ENCODE peak calls at places on chromosome 21, in four cellular contexts. O is heart left ventricle, F is prostate gland, H is transverse colon. A is an unnamed sample.

GRCh38 chr21:26388731-26389231 is 184.3 kb downstream of the CYYR1 start:
- DNase-seq in F (no peak), O (no peak), H (no peak), A (no peak)

GRCh38 chr21:31634993-31635392 is 24.5 kb upstream of the SOD1 start:
- DNase-seq in H (no peak), F (no peak), O (no peak), A (no peak)

GRCh38 chr21:38036016-38036415 is 119.8 kb upstream of the KCNJ6 start:
- DNase-seq in O (no peak), H (no peak), F (no peak), A (no peak)

GRCh38 chr21:26708223-26708800 is 135.2 kb upstream of the CYYR1 start:
- DNase-seq in H (no peak), F (no peak), O (no peak), A (no peak)

GRCh38 chr21:41712201-41712600 is 54.7 kb downstream of the RIPK4 start:
- DNase-seq in H (no peak), O (no peak), F (no peak), A (no peak)

GRCh38 chr21:21096956-21097355 is 98.7 kb downstream of the NCAM2 start:
- DNase-seq in F (no peak), O (no peak), H (no peak), A (no peak)

GRCh38 chr21:45588086-45588825 is 46.0 kb upstream of the SLC19A1 start:
- DNase-seq in O (no peak), F (no peak), H (no peak), A (no peak)

GRCh38 chr21:38234395-38235142 is 22.2 kb upstream of the KCNJ15 start:
- DNase-seq in F (peak; percentile 93), O (no peak), H (peak; percentile 47), A (peak; percentile 57)

GRCh38 chr21:38506606-38507331 is 8.5 kb upstream of the ERG start:
- DNase-seq in H (peak; percentile 61), F (no peak), O (no peak), A (no peak)

GRCh38 chr21:14603202-14603601 is 57.1 kb upstream of the SAMSN1 start:
- DNase-seq in F (no peak), O (no peak), H (no peak), A (no peak)

GRCh38 chr21:38282921-38283320 is 26.1 kb downstream of the KCNJ15 start:
- DNase-seq in O (no peak), H (no peak), F (no peak), A (no peak)

GRCh38 chr21:46156378-46156645 is 933 bp upstream of the FTCD start:
- DNase-seq in O (peak; percentile 9), H (no peak), F (no peak), A (no peak)

GRCh38 chr21:27026501-27026900 is 59.6 kb upstream of the ADAMTS5 start:
- DNase-seq in F (no peak), H (no peak), O (no peak), A (no peak)

GRCh38 chr21:24110846-24111245 is 1496.4 kb downstream of the MRPL39 start:
- DNase-seq in H (no peak), O (no peak), F (no peak), A (no peak)
- H3K27ac ChIP-seq in H (no peak overlapping the region), O (no peak overlapping the region), F (no peak overlapping the region), A (no peak overlapping the region)

GRCh38 chr21:28793043-28793442 is 199.6 kb downstream of the LTN1 start:
- DNase-seq in O (no peak), F (no peak), H (no peak), A (no peak)
- TF ChIP-seq CTCF in O (peak; percentile 65), F (no peak), H (no peak), A (no peak)

DNA sequence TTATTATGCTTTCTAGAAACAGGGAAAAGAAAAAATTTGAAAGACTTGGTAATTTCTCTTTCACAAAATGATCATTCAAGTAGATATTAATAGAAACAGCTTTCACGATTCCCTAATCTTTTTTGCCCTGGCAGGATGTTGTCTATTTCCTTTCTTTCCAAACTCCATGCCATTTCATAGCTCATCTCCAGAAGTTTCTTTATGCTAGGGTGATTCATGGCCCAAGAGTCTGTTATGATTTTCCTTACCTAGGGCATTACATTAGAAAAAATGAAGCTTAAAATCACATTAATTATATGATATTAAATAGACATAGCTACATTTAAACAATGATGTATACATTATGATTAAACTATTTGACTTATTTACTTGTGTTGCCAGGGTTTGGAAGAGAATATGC is 762.1 kb downstream of the LTN1 start:
- DNase-seq in O (no peak), F (no peak), H (no peak), A (no peak)
- H3K27ac ChIP-seq in O (no peak overlapping the region), F (no peak overlapping the region), H (no peak overlapping the region), A (no peak overlapping the region)

DNA sequence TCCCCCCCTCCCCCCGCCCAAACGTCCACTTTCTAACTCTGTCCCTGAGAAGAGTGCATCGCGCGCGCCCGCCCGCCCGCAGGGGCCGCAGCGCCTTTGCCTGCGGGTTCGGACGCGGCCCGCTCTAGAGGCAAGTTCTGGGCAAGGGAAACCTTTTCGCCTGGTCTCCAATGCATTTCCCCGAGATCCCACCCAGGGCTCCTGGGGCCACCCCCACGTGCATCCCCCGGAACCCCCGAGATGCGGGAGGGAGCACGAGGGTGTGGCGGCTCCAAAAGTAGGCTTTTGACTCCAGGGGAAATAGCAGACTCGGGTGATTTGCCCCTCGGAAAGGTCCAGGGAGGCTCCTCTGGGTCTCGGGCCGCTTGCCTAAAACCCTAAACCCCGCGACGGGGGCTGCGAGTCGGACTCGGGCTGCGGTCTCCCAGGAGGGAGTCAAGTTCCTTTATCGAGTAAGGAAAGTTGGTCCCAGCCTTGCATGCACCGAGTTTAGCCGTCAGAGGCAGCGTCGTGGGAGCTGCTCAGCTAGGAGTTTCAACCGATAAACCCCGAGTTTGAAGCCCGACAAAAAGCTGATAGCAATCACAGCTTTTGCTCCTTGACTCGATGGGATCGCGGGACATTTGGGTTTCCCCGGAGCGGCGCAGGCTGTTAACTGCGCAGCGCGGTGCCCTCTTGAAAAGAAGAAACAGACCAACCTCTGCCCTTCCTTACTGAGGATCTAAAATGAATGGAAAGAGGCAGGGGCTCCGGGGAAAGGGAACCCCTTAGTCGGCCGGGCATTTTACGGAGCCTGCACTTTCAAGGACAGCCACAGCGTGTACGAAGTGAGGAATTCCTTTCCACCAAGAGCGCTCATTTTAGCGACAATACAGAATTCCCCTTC is 158.1 kb downstream of the RUNX1 start:
- DNase-seq in F (no peak), O (no peak), H (peak; percentile 30), A (no peak)
- TF ChIP-seq CTCF in F (no peak), O (no peak), H (peak; percentile 8), A (no peak)

GRCh38 chr21:37009740-37010341 is 3.3 kb downstream of the RIPPLY3 start:
- DNase-seq in O (peak; percentile 80), F (peak; percentile 76), H (peak; percentile 89), A (peak; percentile 89)
- H3K27ac ChIP-seq in O (no peak overlapping the region), F (no peak overlapping the region), H (no peak overlapping the region), A (no peak overlapping the region)

DNA sequence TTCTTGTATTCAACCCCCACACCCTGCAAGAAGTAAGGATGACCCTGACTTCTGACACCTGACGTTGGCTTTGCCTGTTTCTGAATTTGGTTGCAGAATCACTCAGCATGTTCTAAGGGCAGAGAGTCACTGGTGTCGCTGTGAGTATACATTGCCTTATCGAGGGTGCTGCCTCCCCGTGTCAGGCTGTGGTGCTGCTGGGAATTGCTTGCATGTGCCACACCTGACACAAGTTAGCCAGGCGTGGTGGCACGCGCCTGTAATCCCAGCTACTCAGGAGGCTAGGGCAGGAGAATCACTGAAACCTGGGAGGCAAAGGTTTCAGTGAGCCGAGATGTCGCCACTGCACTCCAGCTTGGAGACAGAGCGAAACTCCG is 45.9 kb downstream of the WDR4 start:
- DNase-seq in O (peak; percentile 16), H (peak; percentile 64), F (no peak), A (no peak)
- TF ChIP-seq CTCF in O (peak; percentile 46), H (peak; percentile 27), F (no peak), A (no peak)

GRCh38 chr21:29170935-29171334 is 40.5 kb downstream of the MAP3K7CL start:
- DNase-seq in F (no peak), H (no peak), O (no peak), A (no peak)
- H3K27ac ChIP-seq in F (no peak overlapping the region), H (no peak overlapping the region), O (no peak overlapping the region), A (no peak overlapping the region)

DNA sequence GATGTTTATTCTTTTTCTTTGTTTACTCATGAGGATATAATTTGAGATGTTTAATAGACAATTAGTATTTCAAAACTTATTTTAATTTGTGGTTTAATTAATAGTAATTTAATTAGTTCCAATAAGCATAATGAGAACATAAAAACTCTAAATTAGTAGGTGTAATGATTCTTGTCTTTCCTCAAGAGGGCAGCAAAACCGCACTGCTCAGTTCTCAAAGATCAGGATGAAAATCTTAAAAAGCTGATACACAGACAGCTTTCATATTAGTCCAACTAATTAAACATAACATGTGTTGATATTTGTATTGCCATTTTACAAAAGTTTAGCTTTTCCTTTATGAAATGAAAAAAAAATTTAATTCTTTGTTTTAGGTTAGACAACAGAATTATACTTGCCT is 106.7 kb upstream of the C21orf91 start:
- DNase-seq in F (no peak), O (no peak), H (no peak), A (no peak)
- TF ChIP-seq CTCF in F (no peak), O (peak; percentile 69), H (no peak), A (no peak)

DNA sequence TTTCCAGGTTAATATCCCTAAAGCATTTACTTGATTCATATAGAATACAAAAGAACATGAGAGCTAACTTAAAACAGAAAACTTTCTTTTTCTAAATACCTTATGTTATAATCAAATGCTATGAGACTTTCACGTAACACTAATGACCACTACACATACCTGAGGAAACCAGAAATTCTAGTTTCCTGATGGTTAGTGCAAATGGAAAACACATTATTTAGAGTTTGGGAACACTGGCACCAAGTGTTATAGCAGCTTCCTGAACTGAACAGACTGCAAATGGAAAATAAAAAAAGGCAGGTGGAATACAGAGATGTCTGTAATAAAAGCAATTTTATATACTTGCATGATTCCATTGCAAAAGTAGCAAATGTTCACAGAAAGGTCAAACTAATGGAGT is 15.5 kb downstream of the PAXBP1 start:
- DNase-seq in H (no peak), F (no peak), O (no peak), A (no peak)
- H3K27ac ChIP-seq in H (no peak overlapping the region), F (no peak overlapping the region), O (no peak overlapping the region), A (no peak overlapping the region)

DNA sequence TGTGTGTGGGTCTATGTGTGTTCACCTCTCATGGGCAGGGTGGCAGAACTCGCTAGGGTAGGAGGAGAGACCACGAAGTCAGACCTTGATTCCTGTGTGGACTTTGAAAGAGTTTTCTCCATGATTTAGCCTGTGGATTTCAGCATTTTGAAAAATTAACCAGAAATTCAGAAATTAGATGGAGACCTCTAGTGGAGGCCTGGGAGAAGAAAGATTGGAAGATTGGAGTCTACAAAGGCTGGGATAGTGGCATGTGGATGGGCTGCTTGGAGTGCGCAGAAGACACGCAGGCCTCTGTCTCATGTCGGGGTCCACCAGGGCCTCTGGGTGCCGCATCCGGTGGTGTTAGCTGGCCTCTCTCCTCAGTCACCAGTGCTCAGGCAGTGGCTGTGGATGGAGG is 18.9 kb upstream of the IGSF5 start:
- DNase-seq in F (no peak), O (no peak), H (no peak), A (no peak)
- TF ChIP-seq CTCF in F (no peak), O (no peak), H (no peak), A (no peak)

A was measured in lung.